ENCODE peak calls at places on chromosome 20, in five cellular contexts. Q, K, O, P and G are unnamed samples.

GRCh38 chr20:33276303-33277113 is 6.5 kb upstream of the BPIFB1 start:
- DNase-seq in Q (no peak), K (no peak), O (no peak), P (no peak), G (no peak)

GRCh38 chr20:47792021-47792618 is 6.8 kb upstream of the SULF2 start:
- DNase-seq in Q (no peak), K (no peak), O (no peak), P (peak), G (peak)

GRCh38 chr20:62363920-62364851 is 2.9 kb downstream of the LAMA5 start:
- DNase-seq in Q (peak), K (no peak), O (no peak), P (no peak), G (peak)

GRCh38 chr20:50673146-50673830 is 18.1 kb downstream of the RIPOR3 start:
- DNase-seq in Q (no peak), K (no peak), O (peak), P (no peak), G (peak)

GRCh38 chr20:41081276-41081814 is 52.7 kb downstream of the TOP1 start:
- DNase-seq in Q (no peak), K (no peak), O (no peak), P (no peak), G (no peak)

GRCh38 chr20:7728373-7728772 is 211.9 kb downstream of the HAO1 start:
- DNase-seq in Q (no peak), K (no peak), O (no peak), P (no peak), G (no peak)

GRCh38 chr20:35791823-35792222 is 20.0 kb downstream of the PHF20 start:
- DNase-seq in Q (no peak), K (no peak), O (no peak), P (peak), G (no peak)

GRCh38 chr20:32163951-32164350 is 43.6 kb downstream of the PLAGL2 start:
- DNase-seq in Q (no peak), K (no peak), O (no peak), P (no peak), G (no peak)

GRCh38 chr20:59994697-59995122 is 36.5 kb downstream of the CDH26 start:
- DNase-seq in Q (no peak), K (no peak), O (peak), P (no peak), G (peak)